ENCODE peak calls at places on chromosomes 1 and 21, in five cellular contexts. One of them, this sample, is unnamed.
A peak's percentile ranks its signal among the peaks of the same experiment; 100 is the strongest.

GRCh38 chr1:245835386-245835785 is 671.7 kb downstream of the SMYD3 start:
- DNase-seq in CD8-positive, alpha-beta T cell: no peak
- DNase-seq in A673: no peak
- DNase-seq in suprapubic skin: no peak
- DNase-seq in left ventricle myocardium inferior: no peak
- DNase-seq in this sample: no peak

GRCh38 chr1:78892251-78892650 is 114.3 kb downstream of the ADGRL4 start:
- DNase-seq in A673: no peak
- DNase-seq in CD8-positive, alpha-beta T cell: no peak
- DNase-seq in suprapubic skin: no peak
- DNase-seq in left ventricle myocardium inferior: no peak
- DNase-seq in this sample: no peak

GRCh38 chr1:174812656-174813055 is 187.1 kb upstream of the CACYBP start:
- DNase-seq in CD8-positive, alpha-beta T cell: no peak
- DNase-seq in suprapubic skin: no peak
- DNase-seq in left ventricle myocardium inferior: no peak
- DNase-seq in A673: no peak
- DNase-seq in this sample: no peak

GRCh38 chr1:30760596-30761311 is 3.2 kb upstream of the LAPTM5 start:
- DNase-seq in suprapubic skin: no peak
- DNase-seq in left ventricle myocardium inferior: no peak
- DNase-seq in A673: no peak
- DNase-seq in CD8-positive, alpha-beta T cell: no peak
- DNase-seq in this sample: no peak

GRCh38 chr1:215636258-215636965 is 69.3 kb downstream of the KCTD3 start:
- DNase-seq in suprapubic skin: no peak
- DNase-seq in A673: no peak
- DNase-seq in CD8-positive, alpha-beta T cell: no peak
- DNase-seq in left ventricle myocardium inferior: no peak
- DNase-seq in this sample: no peak

GRCh38 chr1:200550367-200550766 is 70.2 kb downstream of the KIF14 start:
- DNase-seq in suprapubic skin: no peak
- DNase-seq in left ventricle myocardium inferior: no peak
- DNase-seq in A673: no peak
- DNase-seq in CD8-positive, alpha-beta T cell: no peak
- DNase-seq in this sample: no peak

GRCh38 chr21:35649186-35649585 is 411.1 kb downstream of the SETD4 start:
- DNase-seq in CD8-positive, alpha-beta T cell: no peak
- DNase-seq in A673: no peak
- DNase-seq in suprapubic skin: no peak
- DNase-seq in left ventricle myocardium inferior: no peak
- DNase-seq in this sample: no peak

GRCh38 chr1:212205843-212206242 is 79.4 kb upstream of the PPP2R5A start:
- DNase-seq in CD8-positive, alpha-beta T cell: no peak
- DNase-seq in A673: peak; percentile 45
- DNase-seq in suprapubic skin: no peak
- DNase-seq in left ventricle myocardium inferior: no peak
- DNase-seq in this sample: no peak

GRCh38 chr1:53348491-53349368 is 20.9 kb upstream of the LRP8 start:
- DNase-seq in CD8-positive, alpha-beta T cell: no peak
- DNase-seq in suprapubic skin: peak; percentile 49
- DNase-seq in left ventricle myocardium inferior: no peak
- DNase-seq in A673: no peak
- DNase-seq in this sample: peak; percentile 92

GRCh38 chr1:172719694-172720138 is 60.8 kb downstream of the FASLG start:
- DNase-seq in left ventricle myocardium inferior: no peak
- DNase-seq in CD8-positive, alpha-beta T cell: no peak
- DNase-seq in suprapubic skin: no peak
- DNase-seq in A673: peak; percentile 49
- DNase-seq in this sample: no peak

GRCh38 chr1:30524840-30525617 is 198.4 kb downstream of the MATN1 start:
- DNase-seq in left ventricle myocardium inferior: no peak
- DNase-seq in CD8-positive, alpha-beta T cell: no peak
- DNase-seq in A673: no peak
- DNase-seq in suprapubic skin: peak; percentile 66
- DNase-seq in this sample: no peak

GRCh38 chr1:58964880-58965279 is 181.0 kb upstream of the JUN start:
- DNase-seq in suprapubic skin: no peak
- DNase-seq in left ventricle myocardium inferior: peak; percentile 16
- DNase-seq in CD8-positive, alpha-beta T cell: no peak
- DNase-seq in A673: no peak
- DNase-seq in this sample: no peak

GRCh38 chr21:33370292-33370691 is 32.9 kb upstream of the IFNGR2 start:
- DNase-seq in A673: no peak
- DNase-seq in left ventricle myocardium inferior: no peak
- DNase-seq in CD8-positive, alpha-beta T cell: no peak
- DNase-seq in suprapubic skin: no peak
- DNase-seq in this sample: no peak

GRCh38 chr1:29878501-29878900 is 642.2 kb downstream of the PTPRU start:
- DNase-seq in suprapubic skin: peak; percentile 43
- DNase-seq in left ventricle myocardium inferior: no peak
- DNase-seq in A673: no peak
- DNase-seq in CD8-positive, alpha-beta T cell: no peak
- DNase-seq in this sample: no peak

GRCh38 chr1:59298710-59299346 is 1.9 kb downstream of the FGGY start:
- DNase-seq in left ventricle myocardium inferior: no peak
- DNase-seq in suprapubic skin: no peak
- DNase-seq in A673: no peak
- DNase-seq in CD8-positive, alpha-beta T cell: no peak
- DNase-seq in this sample: no peak

GRCh38 chr1:201274616-201275265 is 8.6 kb upstream of the PKP1 start:
- DNase-seq in left ventricle myocardium inferior: no peak
- DNase-seq in CD8-positive, alpha-beta T cell: no peak
- DNase-seq in A673: no peak
- DNase-seq in suprapubic skin: no peak
- DNase-seq in this sample: no peak

GRCh38 chr21:46022551-46023107 is 41.1 kb downstream of the COL6A1 start:
- DNase-seq in A673: no peak
- DNase-seq in left ventricle myocardium inferior: no peak
- DNase-seq in suprapubic skin: no peak
- DNase-seq in CD8-positive, alpha-beta T cell: no peak
- DNase-seq in this sample: peak; percentile 75

GRCh38 chr1:109864960-109865611 is 45.6 kb upstream of the CSF1 start:
- DNase-seq in CD8-positive, alpha-beta T cell: no peak
- DNase-seq in left ventricle myocardium inferior: no peak
- DNase-seq in suprapubic skin: no peak
- DNase-seq in A673: no peak
- DNase-seq in this sample: no peak

GRCh38 chr1:48943393-48943792 is 166.7 kb upstream of the BEND5 start:
- DNase-seq in left ventricle myocardium inferior: no peak
- DNase-seq in suprapubic skin: no peak
- DNase-seq in CD8-positive, alpha-beta T cell: no peak
- DNase-seq in A673: no peak
- DNase-seq in this sample: no peak

GRCh38 chr1:242535986-242536385 is 11.5 kb upstream of the PLD5 start:
- DNase-seq in left ventricle myocardium inferior: no peak
- DNase-seq in CD8-positive, alpha-beta T cell: no peak
- DNase-seq in suprapubic skin: no peak
- DNase-seq in A673: no peak
- DNase-seq in this sample: no peak

GRCh38 chr1:93186667-93187066 is 6.1 kb downstream of the CCDC18 start:
- DNase-seq in A673: no peak
- DNase-seq in CD8-positive, alpha-beta T cell: no peak
- DNase-seq in left ventricle myocardium inferior: no peak
- DNase-seq in suprapubic skin: no peak
- DNase-seq in this sample: no peak

GRCh38 chr1:204369006-204369726 is 9.4 kb upstream of the PLEKHA6 start:
- DNase-seq in CD8-positive, alpha-beta T cell: no peak
- DNase-seq in left ventricle myocardium inferior: no peak
- DNase-seq in A673: no peak
- DNase-seq in suprapubic skin: no peak
- DNase-seq in this sample: no peak

GRCh38 chr21:42474043-42474831 is 21.8 kb downstream of the RSPH1 start:
- DNase-seq in A673: peak; percentile 39
- DNase-seq in left ventricle myocardium inferior: no peak
- DNase-seq in CD8-positive, alpha-beta T cell: no peak
- DNase-seq in suprapubic skin: peak; percentile 58
- DNase-seq in this sample: peak; percentile 96

GRCh38 chr1:25772692-25773245 is 27.2 kb upstream of the SELENON start:
- DNase-seq in A673: no peak
- DNase-seq in left ventricle myocardium inferior: no peak
- DNase-seq in CD8-positive, alpha-beta T cell: no peak
- DNase-seq in suprapubic skin: no peak
- DNase-seq in this sample: no peak

GRCh38 chr1:95286479-95286878 is 52.5 kb downstream of the RWDD3 start:
- DNase-seq in CD8-positive, alpha-beta T cell: no peak
- DNase-seq in left ventricle myocardium inferior: no peak
- DNase-seq in suprapubic skin: no peak
- DNase-seq in A673: no peak
- DNase-seq in this sample: no peak

GRCh38 chr1:26696645-26697440 is 1.0 kb downstream of the ARID1A start:
- DNase-seq in suprapubic skin: peak; percentile 85
- DNase-seq in CD8-positive, alpha-beta T cell: peak; percentile 50
- DNase-seq in A673: no peak
- DNase-seq in left ventricle myocardium inferior: peak; percentile 39
- DNase-seq in this sample: no peak

GRCh38 chr1:222002503-222002902 is 260.6 kb upstream of the DUSP10 start:
- DNase-seq in CD8-positive, alpha-beta T cell: no peak
- DNase-seq in suprapubic skin: no peak
- DNase-seq in left ventricle myocardium inferior: no peak
- DNase-seq in A673: no peak
- DNase-seq in this sample: no peak

GRCh38 chr1:184743062-184743756 is 11.4 kb downstream of the EDEM3 start:
- DNase-seq in suprapubic skin: no peak
- DNase-seq in A673: no peak
- DNase-seq in left ventricle myocardium inferior: no peak
- DNase-seq in CD8-positive, alpha-beta T cell: no peak
- DNase-seq in this sample: no peak

GRCh38 chr1:225777583-225778411 is at the start of gene SRP9:
- DNase-seq in CD8-positive, alpha-beta T cell: peak; percentile 99
- DNase-seq in left ventricle myocardium inferior: peak; percentile 99
- DNase-seq in suprapubic skin: peak; percentile 99
- DNase-seq in A673: peak; percentile 100
- DNase-seq in this sample: peak; percentile 98

GRCh38 chr1:212495843-212496494 is 63.2 kb downstream of the NENF start:
- DNase-seq in A673: no peak
- DNase-seq in left ventricle myocardium inferior: no peak
- DNase-seq in CD8-positive, alpha-beta T cell: no peak
- DNase-seq in suprapubic skin: no peak
- DNase-seq in this sample: no peak

GRCh38 chr1:115877511-115877910 is 36.6 kb upstream of the NHLH2 start:
- DNase-seq in left ventricle myocardium inferior: no peak
- DNase-seq in A673: peak; percentile 48
- DNase-seq in suprapubic skin: no peak
- DNase-seq in CD8-positive, alpha-beta T cell: no peak
- DNase-seq in this sample: no peak

GRCh38 chr1:184541537-184542152 is 154.8 kb downstream of the C1orf21 start:
- DNase-seq in suprapubic skin: no peak
- DNase-seq in A673: no peak
- DNase-seq in CD8-positive, alpha-beta T cell: no peak
- DNase-seq in left ventricle myocardium inferior: no peak
- DNase-seq in this sample: no peak

GRCh38 chr1:40736085-40736531 is 44.6 kb downstream of the NFYC start:
- DNase-seq in left ventricle myocardium inferior: no peak
- DNase-seq in suprapubic skin: no peak
- DNase-seq in A673: peak; percentile 24
- DNase-seq in CD8-positive, alpha-beta T cell: no peak
- DNase-seq in this sample: no peak

GRCh38 chr1:206555473-206555935 is 48.2 kb downstream of the RASSF5 start:
- DNase-seq in left ventricle myocardium inferior: peak; percentile 63
- DNase-seq in A673: no peak
- DNase-seq in CD8-positive, alpha-beta T cell: no peak
- DNase-seq in suprapubic skin: no peak
- DNase-seq in this sample: no peak
- H3K4me1 ChIP-seq in left ventricle myocardium inferior: peaks cover 73% of the 10 kb centered on the region
- H3K4me1 ChIP-seq in A673: peaks cover 3% of the 10 kb centered on the region
- H3K4me1 ChIP-seq in CD8-positive, alpha-beta T cell: peaks cover 65% of the 10 kb centered on the region
- H3K4me1 ChIP-seq in suprapubic skin: peaks cover 54% of the 10 kb centered on the region
- H3K4me1 ChIP-seq in this sample: peaks cover 44% of the 10 kb centered on the region

DNA sequence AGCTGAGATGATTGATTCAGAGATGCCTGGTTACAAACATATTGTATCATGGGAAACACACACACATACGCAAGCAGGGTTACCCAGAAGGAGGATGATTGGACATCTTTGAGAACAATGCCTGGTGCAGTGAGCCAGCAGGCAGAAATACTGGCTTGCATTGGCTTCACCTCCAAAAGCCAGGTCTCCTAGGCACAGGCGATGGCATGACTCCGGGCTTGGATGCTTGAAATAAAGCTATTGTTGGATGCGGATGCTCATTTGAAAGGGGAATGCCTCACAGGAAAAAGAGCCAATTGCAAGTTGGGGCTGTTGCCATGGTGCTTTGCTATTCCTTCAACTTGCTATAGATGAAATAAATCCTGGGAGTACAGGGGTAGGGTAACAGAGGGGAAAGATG is 180.7 kb upstream of the SGIP1 start:
- DNase-seq in CD8-positive, alpha-beta T cell: no peak
- DNase-seq in A673: no peak
- DNase-seq in left ventricle myocardium inferior: no peak
- DNase-seq in suprapubic skin: no peak
- DNase-seq in this sample: no peak
- H3K4me1 ChIP-seq in CD8-positive, alpha-beta T cell: peaks cover 85% of the 10 kb centered on the region
- H3K4me1 ChIP-seq in A673: peaks cover 86% of the 10 kb centered on the region
- H3K4me1 ChIP-seq in left ventricle myocardium inferior: peaks cover 98% of the 10 kb centered on the region
- H3K4me1 ChIP-seq in suprapubic skin: peaks cover 52% of the 10 kb centered on the region
- H3K4me1 ChIP-seq in this sample: peaks cover 53% of the 10 kb centered on the region

DNA sequence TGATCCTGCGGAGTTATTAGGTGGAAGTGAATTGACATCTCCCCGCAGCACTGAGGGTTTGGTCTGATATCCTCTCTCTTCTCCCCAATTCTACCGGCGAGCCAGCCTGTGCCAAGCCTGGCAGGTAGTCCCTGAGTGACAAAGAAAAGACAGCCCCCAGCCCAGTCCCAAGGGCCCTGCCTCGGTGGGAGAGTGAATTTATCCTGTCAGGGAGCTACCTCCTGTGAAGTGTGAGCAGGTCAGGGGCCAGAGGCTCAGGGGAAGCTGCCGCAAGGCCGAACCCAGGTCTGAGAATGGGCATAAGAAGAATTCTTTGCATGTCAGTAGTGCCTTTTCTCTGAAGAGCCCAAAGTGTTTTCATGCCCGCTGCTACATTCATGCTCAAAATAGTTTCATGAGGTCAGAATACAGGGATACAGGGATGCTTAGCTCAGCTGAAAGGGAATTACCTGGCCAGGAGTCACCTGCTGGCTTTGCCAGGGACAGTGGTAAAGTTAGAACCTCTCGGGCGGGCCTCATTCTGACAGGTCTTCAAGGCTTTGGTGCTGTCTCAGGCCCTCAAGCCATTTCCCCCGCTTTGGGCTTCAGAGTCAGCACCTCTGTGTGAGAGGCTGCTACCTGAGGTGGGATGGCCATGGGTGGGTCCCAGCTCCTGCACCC is 5.3 kb downstream of the RASSF5 start:
- DNase-seq in A673: no peak
- DNase-seq in left ventricle myocardium inferior: no peak
- DNase-seq in suprapubic skin: no peak
- DNase-seq in CD8-positive, alpha-beta T cell: no peak
- DNase-seq in this sample: no peak
- H3K4me1 ChIP-seq in A673: peaks cover 10% of the 10 kb centered on the region
- H3K4me1 ChIP-seq in left ventricle myocardium inferior: peaks cover 31% of the 10 kb centered on the region
- H3K4me1 ChIP-seq in suprapubic skin: peaks cover 75% of the 10 kb centered on the region
- H3K4me1 ChIP-seq in CD8-positive, alpha-beta T cell: peaks cover 9% of the 10 kb centered on the region
- H3K4me1 ChIP-seq in this sample: peaks cover 57% of the 10 kb centered on the region

DNA sequence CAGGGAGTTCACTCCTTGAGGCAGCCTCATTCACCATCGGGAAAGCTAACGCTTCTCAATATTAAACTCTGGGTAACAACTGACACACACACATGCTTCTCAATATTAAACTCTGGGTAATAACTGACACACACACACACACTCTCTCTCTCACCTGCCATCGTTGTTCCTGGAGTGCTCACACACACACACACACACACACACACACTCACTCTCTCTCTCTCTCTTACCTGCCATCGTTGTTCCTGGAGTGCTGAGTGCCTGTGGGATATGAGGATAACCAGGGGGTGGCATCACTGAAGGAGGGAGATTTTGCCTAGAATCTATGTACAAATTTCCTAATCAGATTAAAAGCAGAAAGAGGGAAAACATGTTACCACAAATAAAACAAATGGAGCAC is 17.1 kb upstream of the GUCA2A start:
- DNase-seq in CD8-positive, alpha-beta T cell: no peak
- DNase-seq in suprapubic skin: no peak
- DNase-seq in A673: no peak
- DNase-seq in left ventricle myocardium inferior: no peak
- DNase-seq in this sample: no peak
- H3K4me1 ChIP-seq in CD8-positive, alpha-beta T cell: no peaks in the 10 kb centered on the region
- H3K4me1 ChIP-seq in suprapubic skin: peaks cover 8% of the 10 kb centered on the region
- H3K4me1 ChIP-seq in A673: peaks cover 3% of the 10 kb centered on the region
- H3K4me1 ChIP-seq in left ventricle myocardium inferior: peaks cover 26% of the 10 kb centered on the region
- H3K4me1 ChIP-seq in this sample: peaks cover 34% of the 10 kb centered on the region